ENCODE peak calls at places on chromosome 19, in six cellular contexts. U is naive thymus-derived CD4-positive, alpha-beta T cell; N is A673; F is cardiac muscle cell; T is stomach; S is hepatocyte. V is an unnamed sample.

GRCh38 chr19:47729799-47730520 is 15.4 kb upstream of the NOP53 start:
- DNase-seq in U (no peak), N (peak), F (peak), T (peak), S (peak), V (no peak)

GRCh38 chr19:44943801-44944249 is 1.8 kb downstream of the APOC4 start:
- DNase-seq in U (no peak), N (no peak), F (no peak), T (peak), S (no peak), V (no peak)

GRCh38 chr19:52667972-52668371 is 29.8 kb upstream of the ZNF83 start:
- DNase-seq in U (no peak), N (no peak), F (no peak), T (no peak), S (no peak), V (no peak)

GRCh38 chr19:55113570-55114039 is 3.8 kb downstream of the PPP1R12C start:
- DNase-seq in U (no peak), N (no peak), F (peak), T (peak), S (peak), V (peak)

GRCh38 chr19:53123400-53123799 is 9.3 kb downstream of the ZNF415 start:
- DNase-seq in U (no peak), N (no peak), F (no peak), T (no peak), S (no peak), V (no peak)

GRCh38 chr19:28537896-28538295 is 675.1 kb downstream of the UQCRFS1 start:
- DNase-seq in U (no peak), N (no peak), F (no peak), T (no peak), S (no peak), V (no peak)

GRCh38 chr19:30222428-30222873 is 149.7 kb upstream of the ZNF536 start:
- DNase-seq in U (no peak), N (peak), F (peak), T (no peak), S (peak), V (no peak)

GRCh38 chr19:4295972-4296771 is 6.0 kb downstream of the TMIGD2 start:
- DNase-seq in U (no peak), N (peak), F (no peak), T (peak), S (no peak), V (no peak)

GRCh38 chr19:46579286-46579944 is 21.7 kb upstream of the CALM3 start:
- DNase-seq in U (no peak), N (peak), F (peak), T (no peak), S (no peak), V (no peak)

GRCh38 chr19:54469496-54469934 is 3.6 kb downstream of the CDC42EP5 start:
- DNase-seq in U (no peak), N (peak), F (no peak), T (peak), S (no peak), V (no peak)

GRCh38 chr19:50522881-50523280 is 9.2 kb upstream of the ASPDH start:
- DNase-seq in U (no peak), N (no peak), F (no peak), T (no peak), S (no peak), V (no peak)

GRCh38 chr19:30388327-30388726 is 16.1 kb downstream of the ZNF536 start:
- DNase-seq in U (no peak), N (no peak), F (no peak), T (no peak), S (no peak), V (no peak)

GRCh38 chr19:4730740-4731171 is 7.1 kb upstream of the DPP9 start:
- DNase-seq in U (peak), N (peak), F (no peak), T (no peak), S (no peak), V (no peak)

GRCh38 chr19:14433454-14434156 is 499 bp downstream of the PKN1 start:
- DNase-seq in U (peak), N (no peak), F (no peak), T (peak), S (peak), V (no peak)

GRCh38 chr19:15108845-15109767 is 1.9 kb downstream of the SYDE1 start:
- DNase-seq in U (no peak), N (no peak), F (no peak), T (no peak), S (no peak), V (no peak)

GRCh38 chr19:32708457-32708856 is 11.1 kb upstream of the TDRD12 start:
- DNase-seq in U (peak), N (no peak), F (no peak), T (no peak), S (no peak), V (no peak)

GRCh38 chr19:38386300-38386967 is 1.4 kb downstream of the GGN start:
- DNase-seq in U (no peak), N (no peak), F (no peak), T (no peak), S (peak), V (no peak)

GRCh38 chr19:46279177-46279576 is 17.7 kb upstream of the HIF3A start:
- DNase-seq in U (no peak), N (no peak), F (no peak), T (no peak), S (no peak), V (no peak)

GRCh38 chr19:43767818-43768217 is 13.0 kb downstream of the KCNN4 start:
- DNase-seq in U (no peak), N (no peak), F (no peak), T (no peak), S (no peak), V (no peak)

GRCh38 chr19:14091086-14091884 is 734 bp upstream of the SAMD1 start:
- DNase-seq in U (peak), N (peak), F (no peak), T (no peak), S (peak), V (no peak)

GRCh38 chr19:29549105-29550070 is 23.6 kb downstream of the VSTM2B start:
- DNase-seq in U (no peak), N (no peak), F (no peak), T (peak), S (no peak), V (no peak)

GRCh38 chr19:16191216-16191908 is 6.2 kb downstream of the FAM32A start:
- DNase-seq in U (no peak), N (no peak), F (no peak), T (no peak), S (no peak), V (no peak)

GRCh38 chr19:44822670-44823372 is 13.9 kb downstream of the BCAM start:
- DNase-seq in U (no peak), N (no peak), F (peak), T (no peak), S (no peak), V (no peak)

GRCh38 chr19:22634450-22634827 is 315 bp downstream of the ZNF492 start:
- DNase-seq in U (no peak), N (no peak), F (no peak), T (no peak), S (no peak), V (no peak)

GRCh38 chr19:44841255-44841654 is 4.8 kb upstream of the NECTIN2 start:
- DNase-seq in U (no peak), N (no peak), F (no peak), T (no peak), S (no peak), V (no peak)

GRCh38 chr19:43606569-43607229 is 5.2 kb upstream of the SRRM5 start:
- DNase-seq in U (no peak), N (peak), F (no peak), T (no peak), S (no peak), V (no peak)

GRCh38 chr19:10517361-10517759 is at the start of gene S1PR5:
- DNase-seq in U (no peak), N (peak), F (peak), T (no peak), S (peak), V (no peak)

GRCh38 chr19:8643860-8644653 is 13.6 kb downstream of the NFILZ start:
- DNase-seq in U (no peak), N (no peak), F (no peak), T (no peak), S (no peak), V (no peak)

GRCh38 chr19:51345076-51345620 is 3.2 kb upstream of the VSIG10L start:
- DNase-seq in U (no peak), N (no peak), F (no peak), T (no peak), S (no peak), V (no peak)

GRCh38 chr19:32878988-32879387 is 9.4 kb upstream of the SLC7A9 start:
- DNase-seq in U (no peak), N (no peak), F (no peak), T (peak), S (no peak), V (no peak)

GRCh38 chr19:48398329-48399235 is 5.1 kb downstream of the GRIN2D start:
- DNase-seq in U (peak), N (peak), F (peak), T (peak), S (peak), V (peak)

GRCh38 chr19:56138069-56138468 is 3.0 kb upstream of the ZNF444 start:
- DNase-seq in U (no peak), N (no peak), F (no peak), T (no peak), S (no peak), V (no peak)

GRCh38 chr19:17229890-17230289 is 3.9 kb downstream of the OCEL1 start:
- DNase-seq in U (no peak), N (no peak), F (no peak), T (no peak), S (peak), V (no peak)

GRCh38 chr19:17236414-17236716 is 9.4 kb downstream of the NR2F6 start:
- DNase-seq in U (no peak), N (no peak), F (no peak), T (no peak), S (no peak), V (no peak)

GRCh38 chr19:17234911-17235617 is 9.0 kb downstream of the OCEL1 start:
- DNase-seq in U (peak), N (peak), F (peak), T (peak), S (no peak), V (no peak)

GRCh38 chr19:17235618-17236413 is 9.8 kb downstream of the OCEL1 start:
- DNase-seq in U (peak), N (peak), F (peak), T (peak), S (peak), V (no peak)

DNA sequence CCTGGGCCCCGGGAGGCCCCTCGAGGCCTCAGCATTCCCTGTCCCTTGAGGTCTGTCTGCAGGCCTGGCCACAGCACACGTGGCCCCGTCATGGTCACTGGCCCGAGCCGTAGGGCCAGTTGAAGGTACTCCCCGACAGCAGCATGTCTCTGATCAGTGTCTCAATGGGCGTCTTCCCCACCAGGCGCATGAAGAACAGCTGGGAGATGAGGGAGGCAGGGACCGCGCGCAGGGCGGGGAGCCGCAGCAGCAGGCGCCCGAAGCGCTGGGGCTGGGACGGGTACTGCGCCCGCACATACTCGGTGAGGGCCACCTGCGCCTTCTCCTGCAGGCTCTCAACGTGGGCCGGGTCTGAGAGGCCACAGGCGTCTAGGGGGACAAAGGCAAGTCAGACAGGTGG is 6.2 kb downstream of the OCEL1 start:
- DNase-seq in U (no peak), N (no peak), F (no peak), T (no peak), S (no peak), V (no peak)
- H3K4me3 ChIP-seq in U (no peak), N (no peak), F (no peak), T (no peak), S (no peak), V (no peak)

GRCh38 chr19:18831524-18832330 is at the start of gene UPF1:
- DNase-seq in U (peak), N (peak), F (peak), T (peak), S (peak), V (peak)

GRCh38 chr19:18833141-18833476 is 1.4 kb downstream of the UPF1 start:
- DNase-seq in U (no peak), N (no peak), F (no peak), T (no peak), S (no peak), V (no peak)

GRCh38 chr19:18833849-18834643 is 2.3 kb downstream of the UPF1 start:
- DNase-seq in U (no peak), N (no peak), F (no peak), T (no peak), S (peak), V (no peak)

GRCh38 chr19:18830488-18830887 is 1.3 kb upstream of the UPF1 start:
- DNase-seq in U (no peak), N (no peak), F (no peak), T (no peak), S (no peak), V (no peak)

GRCh38 chr19:18832331-18833140 is 777 bp downstream of the UPF1 start:
- DNase-seq in U (no peak), N (no peak), F (peak), T (no peak), S (peak), V (no peak)
- H3K4me3 ChIP-seq in U (peak), N (peak), F (peak), T (peak), S (peak), V (peak)

GRCh38 chr19:36258028-36258875 is 43.3 kb downstream of the ZNF146 start:
- DNase-seq in U (no peak), N (no peak), F (no peak), T (no peak), S (no peak), V (no peak)
- H3K4me3 ChIP-seq in U (no peak), N (peak), F (no peak), T (peak), S (no peak), V (no peak)

GRCh38 chr19:2602391-2603181 is 99.9 kb downstream of the GNG7 start:
- DNase-seq in U (no peak), N (peak), F (peak), T (peak), S (peak), V (peak)

GRCh38 chr19:2607712-2608601 is 94.5 kb downstream of the GNG7 start:
- DNase-seq in U (peak), N (no peak), F (no peak), T (no peak), S (no peak), V (no peak)

GRCh38 chr19:2600914-2601870 is 101.3 kb downstream of the GNG7 start:
- DNase-seq in U (no peak), N (no peak), F (no peak), T (no peak), S (no peak), V (no peak)

GRCh38 chr19:2604747-2605329 is 97.7 kb downstream of the GNG7 start:
- DNase-seq in U (no peak), N (no peak), F (no peak), T (no peak), S (no peak), V (no peak)

GRCh38 chr19:2603320-2603719 is 99.2 kb downstream of the GNG7 start:
- DNase-seq in U (no peak), N (no peak), F (peak), T (no peak), S (no peak), V (no peak)
- H3K4me3 ChIP-seq in U (no peak), N (no peak), F (no peak), T (peak), S (no peak), V (peak)

GRCh38 chr19:23971598-23971997 is 56.9 kb downstream of the ZNF726 start:
- DNase-seq in U (no peak), N (no peak), F (no peak), T (no peak), S (no peak), V (no peak)
- H3K4me3 ChIP-seq in U (no peak), N (no peak), F (no peak), T (peak), S (no peak), V (no peak)

DNA sequence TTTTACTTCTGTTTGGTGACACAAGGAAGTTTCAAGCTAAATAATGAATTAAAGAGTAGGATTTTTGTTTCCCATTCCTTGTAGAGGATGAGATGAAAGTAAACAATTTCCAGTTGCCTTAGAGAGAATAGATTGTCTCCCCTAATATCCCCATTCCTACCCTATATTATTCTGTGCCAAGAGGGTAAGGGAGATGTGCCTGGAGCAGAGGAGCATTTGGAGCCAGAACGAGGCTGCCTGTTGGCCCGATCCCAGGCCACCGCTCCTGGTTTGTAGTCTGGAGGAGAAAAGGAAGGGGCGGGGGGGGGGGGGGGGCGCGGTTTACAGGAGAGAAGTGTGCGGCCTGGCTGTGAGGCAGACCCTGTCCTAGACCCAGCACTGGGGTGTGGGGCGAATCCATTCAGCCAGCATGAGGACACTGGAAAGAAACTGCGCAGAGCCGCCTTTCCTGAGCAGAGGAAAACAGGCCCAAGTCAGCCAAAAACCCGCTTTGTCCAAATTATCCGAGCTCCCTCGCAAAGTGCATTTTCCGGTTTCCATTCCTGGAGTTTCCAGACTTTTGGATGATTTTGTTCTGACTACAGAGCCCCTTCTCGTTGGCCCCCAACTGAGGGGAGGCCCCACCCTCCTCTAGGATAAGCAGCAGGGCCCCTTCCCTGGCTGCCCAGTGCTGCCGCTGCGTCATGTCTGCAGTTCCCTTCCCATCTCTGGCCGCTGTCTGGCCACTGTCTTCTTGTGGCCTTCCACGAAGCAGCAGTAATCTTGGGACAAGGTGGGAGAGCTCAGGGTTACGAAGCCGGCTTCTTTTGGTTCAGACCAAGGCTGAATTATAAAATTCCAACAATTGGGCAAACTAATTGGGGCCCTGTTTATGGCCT is 23.0 kb downstream of the NFIX start:
- DNase-seq in U (no peak), N (no peak), F (no peak), T (peak), S (no peak), V (no peak)
- H3K4me3 ChIP-seq in U (no peak), N (no peak), F (no peak), T (no peak), S (no peak), V (no peak)

GRCh38 chr19:1466461-1467227 is 12.4 kb downstream of the C19orf25 start:
- DNase-seq in U (no peak), N (no peak), F (peak), T (no peak), S (no peak), V (no peak)

GRCh38 chr19:1466018-1466460 is 13.0 kb downstream of the C19orf25 start:
- DNase-seq in U (no peak), N (no peak), F (no peak), T (no peak), S (no peak), V (no peak)

GRCh38 chr19:1468274-1469199 is 10.5 kb downstream of the C19orf25 start:
- DNase-seq in U (no peak), N (peak), F (peak), T (no peak), S (peak), V (no peak)

GRCh38 chr19:1467512-1468273 is 11.3 kb downstream of the C19orf25 start:
- DNase-seq in U (no peak), N (no peak), F (no peak), T (no peak), S (no peak), V (no peak)

GRCh38 chr19:1467228-1467511 is 11.8 kb downstream of the C19orf25 start:
- DNase-seq in U (no peak), N (no peak), F (no peak), T (no peak), S (no peak), V (no peak)
- H3K4me3 ChIP-seq in U (no peak), N (no peak), F (no peak), T (no peak), S (no peak), V (no peak)

DNA sequence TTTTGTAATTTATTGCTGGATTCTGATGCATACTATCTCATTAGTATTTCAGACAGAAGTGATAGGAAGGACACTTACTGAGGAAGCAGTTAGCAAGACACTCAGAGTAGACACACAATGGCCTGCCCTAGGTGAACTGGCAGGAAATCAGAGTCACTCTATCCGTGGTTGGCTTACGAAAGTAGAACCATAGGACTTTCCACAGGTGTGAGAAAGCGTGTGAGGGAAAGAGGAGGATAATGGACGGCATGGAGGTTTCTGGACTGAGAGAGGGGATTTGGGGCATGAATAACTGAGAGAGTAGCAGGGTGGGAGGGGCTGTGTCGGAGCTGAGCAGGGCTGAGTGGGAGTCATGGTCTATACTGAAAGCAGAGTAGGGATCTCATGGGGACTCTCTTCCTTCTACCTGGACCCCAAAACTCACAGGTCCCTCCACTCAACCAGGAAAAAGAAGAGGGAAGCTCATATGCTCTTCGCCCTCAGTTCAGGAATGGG is 18.7 kb upstream of the EID2 start:
- DNase-seq in U (no peak), N (no peak), F (no peak), T (no peak), S (no peak), V (no peak)
- H3K4me3 ChIP-seq in U (peak), N (no peak), F (no peak), T (no peak), S (no peak), V (no peak)